ENCODE peak calls at places on chromosomes 11 and 22, in five cellular contexts. One of them, this sample, is unnamed.

GRCh38 chr11:44167047-44167446 is 71.6 kb downstream of the EXT2 start:
- DNase-seq in H1: no peak
- DNase-seq in mesenchymal stem cell: no peak
- DNase-seq in neuronal stem cell: no peak
- DNase-seq in H9: no peak
- DNase-seq in this sample: no peak

GRCh38 chr11:19602406-19602805 is 110.2 kb upstream of the NAV2 start:
- DNase-seq in mesenchymal stem cell: no peak
- DNase-seq in H1: no peak
- DNase-seq in H9: no peak
- DNase-seq in neuronal stem cell: no peak
- DNase-seq in this sample: no peak

GRCh38 chr22:32996702-32997101 is 61.5 kb downstream of the SYN3 start:
- DNase-seq in neuronal stem cell: no peak
- DNase-seq in H1: no peak
- DNase-seq in H9: no peak
- DNase-seq in mesenchymal stem cell: no peak
- DNase-seq in this sample: peak; percentile 87

GRCh38 chr11:77252555-77253270 is 48.8 kb downstream of the GDPD4 start:
- DNase-seq in mesenchymal stem cell: no peak
- DNase-seq in neuronal stem cell: no peak
- DNase-seq in H1: no peak
- DNase-seq in H9: no peak
- DNase-seq in this sample: no peak

GRCh38 chr11:36149538-36150242 is 139.5 kb downstream of the COMMD9 start:
- DNase-seq in H1: peak; percentile 75
- DNase-seq in mesenchymal stem cell: peak; percentile 98
- DNase-seq in neuronal stem cell: peak; percentile 35
- DNase-seq in H9: peak; percentile 82
- DNase-seq in this sample: peak; percentile 96

GRCh38 chr22:41286639-41287091 is 678 bp upstream of the RANGAP1 start:
- DNase-seq in H9: no peak
- DNase-seq in neuronal stem cell: no peak
- DNase-seq in mesenchymal stem cell: no peak
- DNase-seq in H1: no peak
- DNase-seq in this sample: peak; percentile 66

GRCh38 chr11:120413480-120413879 is 77.3 kb downstream of the ARHGEF12 start:
- DNase-seq in H9: no peak
- DNase-seq in mesenchymal stem cell: peak; percentile 29
- DNase-seq in neuronal stem cell: no peak
- DNase-seq in H1: no peak
- DNase-seq in this sample: no peak

GRCh38 chr11:118441770-118442169 is 5.5 kb downstream of the KMT2A start:
- DNase-seq in mesenchymal stem cell: no peak
- DNase-seq in H1: no peak
- DNase-seq in neuronal stem cell: no peak
- DNase-seq in H9: no peak
- DNase-seq in this sample: no peak

GRCh38 chr22:37241351-37242142 is 2.5 kb downstream of the RAC2 start:
- DNase-seq in H9: no peak
- DNase-seq in H1: no peak
- DNase-seq in neuronal stem cell: no peak
- DNase-seq in mesenchymal stem cell: no peak
- DNase-seq in this sample: no peak

GRCh38 chr11:559712-560304 is 730 bp downstream of the LMNTD2 start:
- DNase-seq in mesenchymal stem cell: no peak
- DNase-seq in H9: peak; percentile 75
- DNase-seq in H1: no peak
- DNase-seq in neuronal stem cell: no peak
- DNase-seq in this sample: peak; percentile 70

GRCh38 chr22:30457964-30458363 is 13.9 kb downstream of the SEC14L3 start:
- DNase-seq in H1: no peak
- DNase-seq in H9: no peak
- DNase-seq in mesenchymal stem cell: no peak
- DNase-seq in neuronal stem cell: no peak
- DNase-seq in this sample: no peak

GRCh38 chr11:6746086-6746618 is 25.6 kb downstream of the OR2AG2 start:
- DNase-seq in H9: no peak
- DNase-seq in neuronal stem cell: no peak
- DNase-seq in H1: no peak
- DNase-seq in mesenchymal stem cell: peak; percentile 15
- DNase-seq in this sample: no peak

GRCh38 chr11:122843281-122844150 is 5.2 kb downstream of the CRTAM start:
- DNase-seq in neuronal stem cell: no peak
- DNase-seq in H9: no peak
- DNase-seq in mesenchymal stem cell: no peak
- DNase-seq in H1: no peak
- DNase-seq in this sample: no peak

GRCh38 chr11:118156531-118157185 is 4.0 kb upstream of the SCN4B start:
- DNase-seq in mesenchymal stem cell: no peak
- DNase-seq in H9: peak; percentile 73
- DNase-seq in H1: no peak
- DNase-seq in neuronal stem cell: no peak
- DNase-seq in this sample: no peak

GRCh38 chr11:11816511-11817319 is 25.1 kb upstream of the USP47 start:
- DNase-seq in mesenchymal stem cell: no peak
- DNase-seq in H9: no peak
- DNase-seq in neuronal stem cell: no peak
- DNase-seq in H1: no peak
- DNase-seq in this sample: no peak

GRCh38 chr22:50189184-50189848 is 3.6 kb downstream of the TRABD start:
- DNase-seq in neuronal stem cell: no peak
- DNase-seq in mesenchymal stem cell: no peak
- DNase-seq in H1: no peak
- DNase-seq in H9: no peak
- DNase-seq in this sample: no peak

GRCh38 chr22:43404673-43405385 is 7.0 kb upstream of the MPPED1 start:
- DNase-seq in H9: no peak
- DNase-seq in mesenchymal stem cell: no peak
- DNase-seq in H1: no peak
- DNase-seq in neuronal stem cell: no peak
- DNase-seq in this sample: peak; percentile 52

GRCh38 chr11:23403210-23404185 is 543.2 kb upstream of the CCDC179 start:
- DNase-seq in H9: no peak
- DNase-seq in mesenchymal stem cell: no peak
- DNase-seq in neuronal stem cell: no peak
- DNase-seq in H1: no peak
- DNase-seq in this sample: no peak

GRCh38 chr11:105618343-105618955 is 8.6 kb downstream of the GRIA4 start:
- DNase-seq in H9: no peak
- DNase-seq in mesenchymal stem cell: no peak
- DNase-seq in neuronal stem cell: no peak
- DNase-seq in H1: no peak
- DNase-seq in this sample: no peak

GRCh38 chr11:69707156-69707555 is 3.3 kb upstream of the FGF19 start:
- DNase-seq in neuronal stem cell: no peak
- DNase-seq in H1: no peak
- DNase-seq in mesenchymal stem cell: no peak
- DNase-seq in H9: no peak
- DNase-seq in this sample: no peak

GRCh38 chr11:19398772-19399542 is 158.2 kb upstream of the E2F8 start:
- DNase-seq in mesenchymal stem cell: peak; percentile 61
- DNase-seq in neuronal stem cell: no peak
- DNase-seq in H9: no peak
- DNase-seq in H1: no peak
- DNase-seq in this sample: peak; percentile 3

GRCh38 chr22:17140022-17140421 is 18.9 kb upstream of the TMEM121B start:
- DNase-seq in mesenchymal stem cell: no peak
- DNase-seq in H9: no peak
- DNase-seq in neuronal stem cell: no peak
- DNase-seq in H1: no peak
- DNase-seq in this sample: no peak

GRCh38 chr11:17580271-17580670 is 33.2 kb downstream of the OTOG start:
- DNase-seq in H1: no peak
- DNase-seq in neuronal stem cell: no peak
- DNase-seq in mesenchymal stem cell: no peak
- DNase-seq in H9: peak; percentile 2
- DNase-seq in this sample: no peak

GRCh38 chr11:93123351-93123898 is 74.4 kb downstream of the SLC36A4 start:
- DNase-seq in mesenchymal stem cell: no peak
- DNase-seq in H9: no peak
- DNase-seq in neuronal stem cell: no peak
- DNase-seq in H1: no peak
- DNase-seq in this sample: peak; percentile 64

GRCh38 chr11:118706546-118706825 is 27.0 kb upstream of the TREH start:
- DNase-seq in H1: no peak
- DNase-seq in neuronal stem cell: no peak
- DNase-seq in H9: no peak
- DNase-seq in mesenchymal stem cell: no peak
- DNase-seq in this sample: no peak

GRCh38 chr11:29300441-29300840 is 716.4 kb downstream of the KCNA4 start:
- DNase-seq in H9: no peak
- DNase-seq in neuronal stem cell: no peak
- DNase-seq in H1: no peak
- DNase-seq in mesenchymal stem cell: no peak
- DNase-seq in this sample: no peak
- H3K4ac ChIP-seq in H9: no peak overlapping the region
- H3K4ac ChIP-seq in neuronal stem cell: no peak overlapping the region
- H3K4ac ChIP-seq in H1: peak overlapping the region; percentile 81
- H3K4ac ChIP-seq in mesenchymal stem cell: no peak overlapping the region
- H3K4ac ChIP-seq in this sample: no peak overlapping the region

GRCh38 chr11:73757598-73757997 is 3.3 kb downstream of the RAB6A start:
- DNase-seq in H9: no peak
- DNase-seq in mesenchymal stem cell: peak; percentile 51
- DNase-seq in H1: no peak
- DNase-seq in neuronal stem cell: no peak
- DNase-seq in this sample: peak; percentile 38
- H3K14ac ChIP-seq in H9: no peak overlapping the region
- H3K14ac ChIP-seq in mesenchymal stem cell: no peak overlapping the region
- H3K14ac ChIP-seq in H1: no peak overlapping the region
- H3K14ac ChIP-seq in neuronal stem cell: no peak overlapping the region
- H3K14ac ChIP-seq in this sample: no peak overlapping the region

DNA sequence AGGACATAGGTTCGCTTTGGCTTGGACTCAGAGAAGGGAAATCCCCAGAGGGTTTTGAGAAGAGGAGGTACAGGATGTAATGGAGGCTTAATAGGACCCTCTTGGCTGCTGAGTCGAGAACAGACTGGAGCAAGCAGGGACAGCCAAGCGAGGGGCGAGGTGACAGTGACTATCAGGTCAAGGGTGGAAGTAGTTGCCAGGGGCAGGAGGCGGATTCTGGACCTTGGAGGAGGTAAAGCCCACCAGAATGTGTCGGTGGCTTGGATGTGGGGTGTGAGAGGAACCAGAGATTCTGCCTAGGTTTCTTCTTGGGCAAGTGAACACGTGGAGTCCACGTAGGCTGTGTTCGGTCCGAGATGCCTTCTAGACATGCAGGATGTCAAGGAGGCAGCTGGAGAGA is 4.4 kb downstream of the TRMT112 start:
- DNase-seq in H9: no peak
- DNase-seq in mesenchymal stem cell: no peak
- DNase-seq in neuronal stem cell: no peak
- DNase-seq in H1: no peak
- DNase-seq in this sample: no peak
- H2BK12ac ChIP-seq in H9: no peak overlapping the region
- H2BK12ac ChIP-seq in mesenchymal stem cell: no peak overlapping the region
- H2BK12ac ChIP-seq in neuronal stem cell: no peak overlapping the region
- H2BK12ac ChIP-seq in H1: no peak overlapping the region
- H2BK12ac ChIP-seq in this sample: no peak overlapping the region

GRCh38 chr22:47328550-47329243 is 566.2 kb downstream of the TBC1D22A start:
- DNase-seq in neuronal stem cell: no peak
- DNase-seq in H9: no peak
- DNase-seq in mesenchymal stem cell: no peak
- DNase-seq in H1: no peak
- DNase-seq in this sample: no peak
- H3K4ac ChIP-seq in neuronal stem cell: no peak overlapping the region
- H3K4ac ChIP-seq in H9: no peak overlapping the region
- H3K4ac ChIP-seq in mesenchymal stem cell: no peak overlapping the region
- H3K4ac ChIP-seq in H1: no peak overlapping the region
- H3K4ac ChIP-seq in this sample: no peak overlapping the region

DNA sequence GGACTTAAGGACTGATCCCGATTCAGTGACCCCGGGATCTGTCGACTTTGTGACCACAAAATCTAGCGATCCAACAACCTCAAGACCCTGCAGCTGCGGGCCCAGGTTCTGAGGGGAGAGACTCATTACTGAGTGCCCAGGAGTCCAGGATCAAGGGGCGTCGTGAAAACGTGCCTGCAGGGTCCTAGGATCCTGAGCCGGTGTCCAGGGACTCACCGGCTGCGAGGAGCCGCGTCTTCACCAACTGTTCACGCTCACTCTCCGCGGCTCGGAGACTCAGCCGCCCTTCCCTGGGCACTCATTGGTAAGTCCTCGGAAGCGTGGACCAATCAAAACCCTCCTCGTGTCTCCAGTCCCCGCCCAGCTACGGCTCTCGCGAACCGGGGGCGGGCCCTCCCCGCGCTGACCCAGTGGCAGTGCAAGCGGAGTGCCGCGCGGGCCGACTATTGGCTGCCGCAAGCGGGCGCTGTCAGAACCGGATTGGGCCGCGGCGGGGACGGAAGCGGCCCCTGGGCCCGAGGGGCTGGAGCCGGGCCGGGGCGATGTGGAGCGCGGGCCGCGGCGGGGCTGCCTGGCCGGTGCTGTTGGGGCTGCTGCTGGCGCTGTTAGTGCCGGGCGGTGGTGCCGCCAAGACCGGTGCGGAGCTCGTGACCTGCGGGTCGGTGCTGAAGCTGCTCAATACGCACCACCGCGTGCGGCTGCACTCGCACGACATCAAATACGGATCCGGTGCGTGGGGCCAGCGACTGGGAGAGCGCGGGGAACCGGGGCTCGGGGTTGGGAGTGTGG is at the start of gene SDF2L1:
- DNase-seq in neuronal stem cell: peak; percentile 97
- DNase-seq in H9: peak; percentile 99
- DNase-seq in H1: peak; percentile 92
- DNase-seq in mesenchymal stem cell: peak; percentile 99
- DNase-seq in this sample: peak; percentile 100
- H3K14ac ChIP-seq in neuronal stem cell: peak within 1 kb of the TSS; percentile 56
- H3K14ac ChIP-seq in H9: peak within 1 kb of the TSS; percentile 21
- H3K14ac ChIP-seq in H1: no peak within 1 kb of the TSS
- H3K14ac ChIP-seq in mesenchymal stem cell: peak within 1 kb of the TSS; percentile 98
- H3K14ac ChIP-seq in this sample: peak within 1 kb of the TSS; percentile 95